ENCODE peak calls at places on chromosomes 1 and 21, in six cellular contexts. One of them, this sample, is unnamed.

GRCh38 chr1:203906932-203907331 is 45.5 kb downstream of the SNRPE start:
- DNase-seq in A549: peak
- DNase-seq in H1: no peak
- DNase-seq in K562: no peak
- DNase-seq in GM12878: no peak
- DNase-seq in HepG2: no peak
- DNase-seq in this sample: peak

GRCh38 chr21:31570824-31571425 is 88.6 kb upstream of the SOD1 start:
- DNase-seq in A549: no peak
- DNase-seq in H1: no peak
- DNase-seq in K562: no peak
- DNase-seq in GM12878: no peak
- DNase-seq in HepG2: no peak
- DNase-seq in this sample: no peak

GRCh38 chr1:205298191-205298994 is 23.2 kb downstream of the NUAK2 start:
- DNase-seq in A549: peak
- DNase-seq in H1: peak
- DNase-seq in K562: no peak
- DNase-seq in GM12878: no peak
- DNase-seq in HepG2: peak
- DNase-seq in this sample: peak

GRCh38 chr21:46095814-46096595 is 1.9 kb upstream of the COL6A2 start:
- DNase-seq in A549: no peak
- DNase-seq in H1: peak
- DNase-seq in K562: peak
- DNase-seq in GM12878: no peak
- DNase-seq in HepG2: no peak
- DNase-seq in this sample: no peak

GRCh38 chr1:223140551-223140950 is 2.5 kb downstream of the TLR5 start:
- DNase-seq in A549: no peak
- DNase-seq in H1: no peak
- DNase-seq in K562: no peak
- DNase-seq in GM12878: no peak
- DNase-seq in HepG2: no peak
- DNase-seq in this sample: no peak

GRCh38 chr1:28915036-28915895 is 897 bp downstream of the EPB41 start:
- DNase-seq in A549: peak
- DNase-seq in H1: peak
- DNase-seq in K562: no peak
- DNase-seq in GM12878: no peak
- DNase-seq in HepG2: peak
- DNase-seq in this sample: peak

GRCh38 chr1:155871390-155871789 is 12.0 kb downstream of the SYT11 start:
- DNase-seq in A549: no peak
- DNase-seq in H1: no peak
- DNase-seq in K562: no peak
- DNase-seq in GM12878: no peak
- DNase-seq in HepG2: no peak
- DNase-seq in this sample: peak

GRCh38 chr1:21262282-21263051 is 27.8 kb downstream of the ECE1 start:
- DNase-seq in A549: peak
- DNase-seq in H1: no peak
- DNase-seq in K562: peak
- DNase-seq in GM12878: no peak
- DNase-seq in HepG2: peak
- DNase-seq in this sample: peak

GRCh38 chr1:240402318-240402717 is 209.6 kb downstream of the GREM2 start:
- DNase-seq in A549: no peak
- DNase-seq in H1: no peak
- DNase-seq in K562: no peak
- DNase-seq in GM12878: no peak
- DNase-seq in HepG2: no peak
- DNase-seq in this sample: no peak

GRCh38 chr1:2861988-2862430 is 60.5 kb upstream of the TTC34 start:
- DNase-seq in A549: no peak
- DNase-seq in H1: no peak
- DNase-seq in K562: no peak
- DNase-seq in GM12878: no peak
- DNase-seq in HepG2: no peak
- DNase-seq in this sample: no peak

GRCh38 chr1:39720094-39720999 is 18.3 kb upstream of the PPIE start:
- DNase-seq in A549: peak
- DNase-seq in H1: no peak
- DNase-seq in K562: peak
- DNase-seq in GM12878: no peak
- DNase-seq in HepG2: peak
- DNase-seq in this sample: peak

DNA sequence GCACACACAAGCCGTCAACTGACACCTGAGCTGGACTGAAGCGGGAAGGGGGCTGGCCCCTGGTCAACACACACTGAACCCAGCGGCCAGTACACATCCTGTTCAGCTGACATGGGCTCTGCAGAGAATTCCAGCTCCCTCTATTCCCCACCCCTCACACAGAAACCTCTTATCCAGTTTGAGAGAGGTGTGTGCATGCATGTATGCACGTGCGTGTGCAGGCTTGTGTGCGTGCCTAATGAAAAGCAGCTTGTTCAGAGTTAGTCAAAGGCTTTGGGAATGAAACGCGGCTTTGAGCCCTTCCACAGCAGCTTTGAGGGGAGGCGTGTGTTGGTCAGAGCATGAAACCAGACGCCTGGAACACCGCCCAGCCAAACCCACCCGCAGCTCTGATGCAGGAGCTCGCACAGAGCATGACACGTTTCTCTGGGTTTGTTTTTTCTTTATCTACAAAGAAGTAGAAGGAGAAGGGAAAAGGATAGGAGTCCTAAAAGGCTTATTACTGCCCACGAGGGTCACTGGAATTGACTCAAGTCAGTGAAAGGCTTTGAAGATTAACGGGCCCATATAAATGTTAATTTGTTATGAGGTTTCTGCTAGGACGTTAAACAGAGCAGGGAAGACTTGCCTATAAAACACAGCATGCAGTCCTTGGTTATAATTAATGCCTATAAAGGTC is 184.2 kb downstream of the ETS2 start:
- DNase-seq in A549: no peak
- DNase-seq in H1: no peak
- DNase-seq in K562: no peak
- DNase-seq in GM12878: no peak
- DNase-seq in HepG2: peak
- DNase-seq in this sample: peak
- H3K4me2 ChIP-seq in A549: no peak
- H3K4me2 ChIP-seq in H1: no peak
- H3K4me2 ChIP-seq in K562: no peak
- H3K4me2 ChIP-seq in GM12878: no peak
- H3K4me2 ChIP-seq in HepG2: peak
- H3K4me2 ChIP-seq in this sample: peak

GRCh38 chr1:9300623-9301022 is 7.9 kb downstream of the SPSB1 start:
- DNase-seq in A549: no peak
- DNase-seq in H1: no peak
- DNase-seq in K562: no peak
- DNase-seq in GM12878: no peak
- DNase-seq in HepG2: no peak
- DNase-seq in this sample: no peak

GRCh38 chr1:9306006-9306405 is 13.3 kb downstream of the SPSB1 start:
- DNase-seq in A549: no peak
- DNase-seq in H1: no peak
- DNase-seq in K562: no peak
- DNase-seq in GM12878: no peak
- DNase-seq in HepG2: no peak
- DNase-seq in this sample: no peak

GRCh38 chr1:9305216-9305615 is 12.5 kb downstream of the SPSB1 start:
- DNase-seq in A549: no peak
- DNase-seq in H1: no peak
- DNase-seq in K562: no peak
- DNase-seq in GM12878: no peak
- DNase-seq in HepG2: no peak
- DNase-seq in this sample: no peak

GRCh38 chr1:9303916-9304315 is 11.2 kb downstream of the SPSB1 start:
- DNase-seq in A549: no peak
- DNase-seq in H1: no peak
- DNase-seq in K562: no peak
- DNase-seq in GM12878: no peak
- DNase-seq in HepG2: no peak
- DNase-seq in this sample: no peak

GRCh38 chr1:9302745-9303524 is 10.2 kb downstream of the SPSB1 start:
- DNase-seq in A549: peak
- DNase-seq in H1: no peak
- DNase-seq in K562: no peak
- DNase-seq in GM12878: no peak
- DNase-seq in HepG2: no peak
- DNase-seq in this sample: peak
- TF ChIP-seq CEBPB in A549: no peak
- TF ChIP-seq CEBPB in H1: no peak
- TF ChIP-seq CEBPB in K562: no peak
- TF ChIP-seq CEBPB in GM12878: no peak
- TF ChIP-seq CEBPB in HepG2: no peak
- TF ChIP-seq CEBPB in this sample: peak

DNA sequence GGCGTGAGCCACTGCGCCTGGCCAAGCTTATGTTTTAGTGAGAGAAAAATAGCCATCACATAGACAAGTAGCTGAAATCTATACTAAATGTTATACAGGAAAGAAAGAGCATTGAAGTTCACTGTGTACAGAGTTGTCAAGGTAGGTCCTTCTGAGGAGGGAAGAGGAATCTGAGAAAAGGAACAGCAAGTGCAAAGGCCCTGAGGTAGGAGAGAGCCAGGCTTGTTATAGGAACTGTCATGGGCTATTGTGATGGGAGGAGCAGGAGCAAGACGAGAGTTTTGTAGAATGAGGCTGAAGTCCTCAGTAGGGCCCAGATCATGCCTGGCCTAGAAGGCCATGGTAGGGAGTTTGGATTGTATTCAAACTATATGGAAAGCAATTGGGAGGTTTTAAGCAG is 4.6 kb downstream of the ZDHHC18 start:
- DNase-seq in A549: no peak
- DNase-seq in H1: no peak
- DNase-seq in K562: no peak
- DNase-seq in GM12878: no peak
- DNase-seq in HepG2: no peak
- DNase-seq in this sample: no peak
- TF ChIP-seq RFX5 in A549: no peak
- TF ChIP-seq RFX5 in H1: no peak
- TF ChIP-seq RFX5 in K562: no peak
- TF ChIP-seq RFX5 in GM12878: no peak
- TF ChIP-seq RFX5 in HepG2: no peak
- TF ChIP-seq RFX5 in this sample: no peak

GRCh38 chr21:14762734-14763694 is 216.9 kb upstream of the SAMSN1 start:
- DNase-seq in A549: no peak
- DNase-seq in H1: no peak
- DNase-seq in K562: peak
- DNase-seq in GM12878: peak
- DNase-seq in HepG2: no peak
- DNase-seq in this sample: no peak

GRCh38 chr21:14763695-14764064 is 217.6 kb upstream of the SAMSN1 start:
- DNase-seq in A549: no peak
- DNase-seq in H1: no peak
- DNase-seq in K562: no peak
- DNase-seq in GM12878: no peak
- DNase-seq in HepG2: no peak
- DNase-seq in this sample: no peak

GRCh38 chr21:14758849-14759248 is 212.7 kb upstream of the SAMSN1 start:
- DNase-seq in A549: no peak
- DNase-seq in H1: no peak
- DNase-seq in K562: no peak
- DNase-seq in GM12878: no peak
- DNase-seq in HepG2: no peak
- DNase-seq in this sample: no peak

GRCh38 chr21:14759285-14759684 is 213.2 kb upstream of the SAMSN1 start:
- DNase-seq in A549: no peak
- DNase-seq in H1: no peak
- DNase-seq in K562: no peak
- DNase-seq in GM12878: no peak
- DNase-seq in HepG2: no peak
- DNase-seq in this sample: no peak

DNA sequence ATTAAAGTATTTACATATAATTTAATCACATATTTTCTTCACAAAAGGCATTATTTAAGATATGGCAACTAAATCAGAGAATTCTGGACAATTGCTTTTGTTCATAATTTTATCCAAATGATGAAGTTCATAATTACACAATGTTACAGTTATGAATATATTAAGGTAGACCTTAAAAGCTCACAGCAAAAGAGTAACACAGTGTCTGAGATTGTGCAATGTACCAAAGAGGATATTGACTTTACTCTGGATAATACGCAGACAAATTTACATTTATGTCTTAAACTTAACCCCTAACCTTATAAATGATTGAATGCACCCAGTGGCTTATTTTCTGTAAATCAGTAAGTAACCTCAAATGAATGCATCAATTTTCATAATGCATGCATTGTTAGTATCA is 216.2 kb upstream of the SAMSN1 start:
- DNase-seq in A549: no peak
- DNase-seq in H1: no peak
- DNase-seq in K562: no peak
- DNase-seq in GM12878: no peak
- DNase-seq in HepG2: no peak
- DNase-seq in this sample: no peak
- H3K4me2 ChIP-seq in A549: no peak
- H3K4me2 ChIP-seq in H1: no peak
- H3K4me2 ChIP-seq in K562: peak
- H3K4me2 ChIP-seq in GM12878: peak
- H3K4me2 ChIP-seq in HepG2: no peak
- H3K4me2 ChIP-seq in this sample: no peak

DNA sequence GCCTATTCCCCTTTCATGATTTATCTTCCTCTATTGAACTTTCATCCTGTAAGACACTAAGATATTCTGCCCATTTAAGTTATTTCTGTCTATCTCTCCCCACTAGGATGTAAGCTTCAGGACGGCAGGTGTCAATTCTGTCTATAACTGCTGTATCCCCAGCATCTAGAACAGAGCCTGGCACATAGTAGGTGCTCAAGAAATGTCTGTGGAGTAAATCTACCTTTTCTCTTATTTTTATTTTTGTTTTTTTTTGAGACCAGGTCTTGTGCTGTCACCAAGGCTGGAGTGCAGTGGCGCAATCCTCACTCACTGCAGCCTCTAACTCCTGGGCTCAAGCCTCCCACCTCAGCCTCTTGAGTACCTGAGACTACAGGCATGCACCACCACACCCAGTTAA is 5.6 kb downstream of the CD52 start:
- DNase-seq in A549: no peak
- DNase-seq in H1: no peak
- DNase-seq in K562: no peak
- DNase-seq in GM12878: no peak
- DNase-seq in HepG2: no peak
- DNase-seq in this sample: no peak
- TF ChIP-seq CEBPB in A549: no peak
- TF ChIP-seq CEBPB in H1: no peak
- TF ChIP-seq CEBPB in K562: no peak
- TF ChIP-seq CEBPB in GM12878: no peak
- TF ChIP-seq CEBPB in HepG2: no peak
- TF ChIP-seq CEBPB in this sample: no peak

DNA sequence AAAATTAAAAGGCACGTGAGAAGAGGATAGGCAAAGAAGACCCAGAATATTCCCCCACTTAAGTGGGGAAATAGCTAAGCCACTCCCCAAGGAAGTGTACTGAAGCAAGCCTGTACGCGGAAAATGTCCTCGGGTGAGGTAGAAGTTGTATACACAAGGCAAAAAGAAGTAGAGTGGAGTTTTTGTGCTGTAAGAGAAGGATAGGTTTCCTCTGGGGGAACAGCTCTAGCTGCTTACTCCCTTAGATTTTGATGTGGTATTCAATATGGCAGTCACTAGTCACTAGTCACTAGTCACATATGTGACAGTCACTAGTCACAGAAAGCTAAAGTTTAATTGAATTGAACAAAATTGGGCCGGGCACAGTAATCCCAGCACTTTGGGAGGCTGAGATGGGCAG is 7.6 kb downstream of the TXNIP start:
- DNase-seq in A549: no peak
- DNase-seq in H1: no peak
- DNase-seq in K562: no peak
- DNase-seq in GM12878: no peak
- DNase-seq in HepG2: no peak
- DNase-seq in this sample: no peak
- TF ChIP-seq RFX5 in A549: no peak
- TF ChIP-seq RFX5 in H1: no peak
- TF ChIP-seq RFX5 in K562: no peak
- TF ChIP-seq RFX5 in GM12878: no peak
- TF ChIP-seq RFX5 in HepG2: no peak
- TF ChIP-seq RFX5 in this sample: no peak

This sample was measured in IMR-90.